ENCODE peak calls at places on chromosomes 16 and 17, in eight cellular contexts. Y, G, T, K, P, X, O and H are unnamed samples.

GRCh38 chr16:85188822-85189672 is 76.8 kb upstream of the CIBAR2 start:
- DNase-seq in Y (no peak), G (no peak), T (no peak), K (no peak), P (no peak), X (no peak), O (no peak), H (no peak)

GRCh38 chr17:80792373-80792781 is 199.3 kb upstream of the CHMP6 start:
- DNase-seq in Y (peak; percentile 29), G (no peak), T (no peak), K (no peak), P (peak; percentile 21), X (peak; percentile 79), O (no peak), H (peak; percentile 39)

GRCh38 chr17:45900723-45901415 is 6.5 kb downstream of the MAPT start:
- DNase-seq in Y (no peak), G (no peak), T (no peak), K (no peak), P (no peak), X (no peak), O (no peak), H (no peak)

GRCh38 chr17:32881054-32881453 is 4.1 kb upstream of the MYO1D start:
- DNase-seq in Y (no peak), G (no peak), T (no peak), K (no peak), P (no peak), X (no peak), O (no peak), H (no peak)

GRCh38 chr16:2009302-2009711 is 314 bp downstream of the ZNF598 start:
- DNase-seq in Y (no peak), G (no peak), T (no peak), K (peak; percentile 89), P (no peak), X (no peak), O (no peak), H (no peak)

GRCh38 chr17:57166803-57167202 is 81.8 kb downstream of the AKAP1 start:
- DNase-seq in Y (peak; percentile 62), G (no peak), T (no peak), K (no peak), P (peak; percentile 59), X (peak; percentile 39), O (no peak), H (no peak)

GRCh38 chr16:26019885-26020284 is 328.1 kb downstream of the HS3ST4 start:
- DNase-seq in Y (no peak), G (no peak), T (no peak), K (no peak), P (no peak), X (no peak), O (no peak), H (no peak)

GRCh38 chr16:11374255-11374654 is 29.0 kb downstream of the RMI2 start:
- DNase-seq in Y (no peak), G (no peak), T (no peak), K (no peak), P (no peak), X (no peak), O (no peak), H (no peak)

GRCh38 chr16:83113317-83113716 is 486.5 kb downstream of the CDH13 start:
- DNase-seq in Y (peak; percentile 33), G (no peak), T (no peak), K (no peak), P (peak; percentile 71), X (no peak), O (peak; percentile 60), H (no peak)

GRCh38 chr17:16931318-16932060 is 40.4 kb downstream of the TNFRSF13B start:
- DNase-seq in Y (no peak), G (no peak), T (no peak), K (peak; percentile 68), P (no peak), X (no peak), O (no peak), H (no peak)

GRCh38 chr16:76441886-76442285 is 164.7 kb downstream of the CNTNAP4 start:
- DNase-seq in Y (no peak), G (no peak), T (no peak), K (no peak), P (no peak), X (no peak), O (no peak), H (no peak)

GRCh38 chr16:58854392-58854791 is 120.3 kb upstream of the GOT2 start:
- DNase-seq in Y (no peak), G (no peak), T (no peak), K (no peak), P (no peak), X (no peak), O (no peak), H (no peak)

GRCh38 chr17:57550671-57551315 is 194.3 kb downstream of the CCDC182 start:
- DNase-seq in Y (no peak), G (no peak), T (no peak), K (no peak), P (no peak), X (no peak), O (peak; percentile 41), H (no peak)

GRCh38 chr17:40224707-40225092 is 5.6 kb downstream of the WIPF2 start:
- DNase-seq in Y (peak; percentile 9), G (no peak), T (no peak), K (no peak), P (no peak), X (peak; percentile 81), O (peak; percentile 82), H (no peak)